ENCODE peak calls at places on chromosomes 7 and 10, in nine cellular contexts. One of them, this sample, is unnamed.

GRCh38 chr7:46257766-46258448 is 336.8 kb upstream of the IGFBP3 start:
- DNase-seq in psoas muscle: no peak
- DNase-seq in HFFc6: peak
- DNase-seq in body of pancreas: no peak
- DNase-seq in bronchial epithelial cell: peak
- DNase-seq in Calu3: peak
- DNase-seq in endothelial cell: no peak
- DNase-seq in AG04450: peak
- DNase-seq in neural crest cell: no peak
- DNase-seq in this sample: peak

GRCh38 chr7:99628471-99629465 is 12.0 kb downstream of the ZSCAN25 start:
- DNase-seq in body of pancreas: no peak
- DNase-seq in bronchial epithelial cell: no peak
- DNase-seq in neural crest cell: no peak
- DNase-seq in Calu3: no peak
- DNase-seq in endothelial cell: no peak
- DNase-seq in HFFc6: no peak
- DNase-seq in psoas muscle: no peak
- DNase-seq in AG04450: no peak
- DNase-seq in this sample: no peak

GRCh38 chr7:38224392-38224791 is 46.3 kb downstream of the STARD3NL start:
- DNase-seq in AG04450: no peak
- DNase-seq in endothelial cell: no peak
- DNase-seq in Calu3: no peak
- DNase-seq in body of pancreas: no peak
- DNase-seq in psoas muscle: no peak
- DNase-seq in neural crest cell: no peak
- DNase-seq in bronchial epithelial cell: no peak
- DNase-seq in HFFc6: no peak
- DNase-seq in this sample: peak

GRCh38 chr10:116143673-116144072 is 129.3 kb downstream of the GFRA1 start:
- DNase-seq in AG04450: no peak
- DNase-seq in endothelial cell: no peak
- DNase-seq in body of pancreas: no peak
- DNase-seq in psoas muscle: no peak
- DNase-seq in Calu3: no peak
- DNase-seq in bronchial epithelial cell: no peak
- DNase-seq in HFFc6: no peak
- DNase-seq in neural crest cell: no peak
- DNase-seq in this sample: no peak

GRCh38 chr7:28630350-28630749 is 218.0 kb downstream of the CREB5 start:
- DNase-seq in psoas muscle: no peak
- DNase-seq in bronchial epithelial cell: no peak
- DNase-seq in Calu3: no peak
- DNase-seq in endothelial cell: no peak
- DNase-seq in HFFc6: peak
- DNase-seq in AG04450: no peak
- DNase-seq in body of pancreas: no peak
- DNase-seq in neural crest cell: no peak
- DNase-seq in this sample: peak

GRCh38 chr7:151051108-151051507 is 2.8 kb downstream of the ASIC3 start:
- DNase-seq in Calu3: no peak
- DNase-seq in neural crest cell: peak
- DNase-seq in HFFc6: peak
- DNase-seq in AG04450: no peak
- DNase-seq in psoas muscle: peak
- DNase-seq in body of pancreas: peak
- DNase-seq in endothelial cell: peak
- DNase-seq in bronchial epithelial cell: peak
- DNase-seq in this sample: no peak

GRCh38 chr10:86306628-86307278 is 59.8 kb downstream of the GRID1 start:
- DNase-seq in Calu3: peak
- DNase-seq in bronchial epithelial cell: peak
- DNase-seq in body of pancreas: no peak
- DNase-seq in endothelial cell: peak
- DNase-seq in AG04450: no peak
- DNase-seq in neural crest cell: peak
- DNase-seq in psoas muscle: no peak
- DNase-seq in HFFc6: no peak
- DNase-seq in this sample: no peak

GRCh38 chr10:96406091-96406490 is 47.3 kb upstream of the OPALIN start:
- DNase-seq in psoas muscle: no peak
- DNase-seq in HFFc6: no peak
- DNase-seq in endothelial cell: no peak
- DNase-seq in AG04450: no peak
- DNase-seq in body of pancreas: no peak
- DNase-seq in Calu3: no peak
- DNase-seq in bronchial epithelial cell: no peak
- DNase-seq in neural crest cell: no peak
- DNase-seq in this sample: no peak

GRCh38 chr7:30596043-30596641 is 1.5 kb downstream of the GARS1 start:
- DNase-seq in Calu3: peak
- DNase-seq in psoas muscle: no peak
- DNase-seq in neural crest cell: no peak
- DNase-seq in endothelial cell: no peak
- DNase-seq in bronchial epithelial cell: peak
- DNase-seq in AG04450: no peak
- DNase-seq in body of pancreas: peak
- DNase-seq in HFFc6: peak
- DNase-seq in this sample: no peak

DNA sequence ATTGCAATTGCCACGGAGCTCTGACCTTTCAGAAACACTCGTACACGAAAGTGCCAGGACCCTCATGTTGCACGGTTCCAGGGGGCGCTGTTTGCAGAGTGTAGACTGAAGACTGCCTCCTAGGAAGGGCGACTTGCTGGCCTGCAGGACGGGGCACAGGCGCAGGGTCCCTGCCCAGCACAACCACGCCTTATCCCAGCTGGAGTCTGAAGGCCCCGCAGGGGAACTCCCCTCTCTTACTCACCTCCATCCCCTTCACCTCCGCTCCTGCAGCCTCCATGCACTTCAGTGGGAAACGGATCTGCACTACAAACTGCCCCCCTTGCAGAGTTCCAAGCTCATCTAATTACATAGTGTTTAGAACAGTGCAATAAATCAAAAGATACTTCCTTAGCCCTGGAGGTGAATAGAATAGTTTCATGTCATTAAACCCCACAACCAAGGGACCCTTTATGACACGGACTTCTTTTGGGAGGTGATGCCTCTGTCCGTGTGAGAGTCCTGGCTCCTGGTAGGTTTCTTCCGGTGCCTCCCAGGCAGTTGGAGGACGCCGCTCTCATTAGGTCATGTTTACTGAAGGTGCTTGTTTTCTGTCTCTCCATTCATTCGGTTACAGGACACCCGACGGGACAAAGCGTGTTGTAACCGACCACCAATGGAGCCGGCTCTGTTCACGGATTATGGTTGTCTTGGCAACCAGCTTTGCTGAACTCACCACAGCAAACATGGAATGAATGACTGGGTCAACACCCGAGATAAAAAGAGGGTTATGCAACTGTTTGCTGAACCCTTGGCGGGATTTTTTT is 262.2 kb downstream of the BAMBI start:
- DNase-seq in Calu3: peak
- DNase-seq in body of pancreas: peak
- DNase-seq in HFFc6: no peak
- DNase-seq in bronchial epithelial cell: peak
- DNase-seq in endothelial cell: peak
- DNase-seq in AG04450: no peak
- DNase-seq in psoas muscle: peak
- DNase-seq in neural crest cell: peak
- DNase-seq in this sample: peak
- TF ChIP-seq CTCF in Calu3: peak
- TF ChIP-seq CTCF in body of pancreas: peak
- TF ChIP-seq CTCF in HFFc6: peak
- TF ChIP-seq CTCF in bronchial epithelial cell: peak
- TF ChIP-seq CTCF in endothelial cell: peak
- TF ChIP-seq CTCF in AG04450: peak
- TF ChIP-seq CTCF in psoas muscle: peak
- TF ChIP-seq CTCF in neural crest cell: peak
- TF ChIP-seq CTCF in this sample: no peak

GRCh38 chr10:112471878-112472487 is 25.0 kb downstream of the VTI1A start:
- DNase-seq in Calu3: no peak
- DNase-seq in body of pancreas: no peak
- DNase-seq in endothelial cell: no peak
- DNase-seq in psoas muscle: no peak
- DNase-seq in HFFc6: peak
- DNase-seq in AG04450: peak
- DNase-seq in bronchial epithelial cell: peak
- DNase-seq in neural crest cell: no peak
- DNase-seq in this sample: peak

DNA sequence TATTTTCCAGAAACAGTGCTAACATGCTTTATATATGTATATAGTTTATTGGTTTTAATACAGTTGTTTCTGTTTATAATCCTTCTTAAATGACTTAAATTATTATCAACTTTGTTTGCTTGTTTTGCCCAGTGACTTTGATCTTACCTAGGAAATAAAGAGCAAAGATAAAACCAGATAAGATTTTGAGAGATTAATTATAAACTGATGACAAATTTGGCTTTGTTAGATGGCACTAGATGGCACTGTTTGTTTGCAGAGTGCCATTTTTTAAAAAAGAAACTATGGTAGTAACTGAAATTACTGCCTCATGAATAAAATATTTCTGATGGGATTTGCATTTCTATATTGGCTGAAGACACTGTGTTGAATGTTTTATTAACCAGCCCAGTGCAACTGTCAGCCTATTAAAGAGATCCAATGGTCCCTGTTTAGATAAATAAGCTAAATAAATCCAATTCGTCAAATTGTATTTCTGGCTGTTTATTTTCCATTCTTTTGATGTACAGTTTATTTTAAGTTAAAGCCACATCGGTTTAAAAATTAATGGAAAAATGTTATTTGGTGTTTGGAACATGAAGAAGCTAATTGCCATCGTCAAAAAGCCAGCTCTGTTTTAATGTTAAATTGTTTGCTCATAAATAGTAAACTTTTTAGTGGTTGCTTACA is 28.7 kb downstream of the VTI1A start:
- DNase-seq in AG04450: no peak
- DNase-seq in Calu3: no peak
- DNase-seq in HFFc6: peak
- DNase-seq in endothelial cell: no peak
- DNase-seq in bronchial epithelial cell: peak
- DNase-seq in neural crest cell: no peak
- DNase-seq in psoas muscle: no peak
- DNase-seq in body of pancreas: no peak
- DNase-seq in this sample: no peak
- TF ChIP-seq CTCF in AG04450: peak
- TF ChIP-seq CTCF in Calu3: no peak
- TF ChIP-seq CTCF in HFFc6: peak
- TF ChIP-seq CTCF in endothelial cell: no peak
- TF ChIP-seq CTCF in bronchial epithelial cell: peak
- TF ChIP-seq CTCF in neural crest cell: peak
- TF ChIP-seq CTCF in psoas muscle: peak
- TF ChIP-seq CTCF in body of pancreas: peak
- TF ChIP-seq CTCF in this sample: peak

GRCh38 chr7:964401-965231 is 10.1 kb upstream of the ADAP1 start:
- DNase-seq in bronchial epithelial cell: no peak
- DNase-seq in endothelial cell: no peak
- DNase-seq in AG04450: no peak
- DNase-seq in body of pancreas: peak
- DNase-seq in psoas muscle: peak
- DNase-seq in HFFc6: peak
- DNase-seq in neural crest cell: no peak
- DNase-seq in Calu3: no peak
- DNase-seq in this sample: peak
- TF ChIP-seq CTCF in bronchial epithelial cell: peak
- TF ChIP-seq CTCF in endothelial cell: no peak
- TF ChIP-seq CTCF in AG04450: peak
- TF ChIP-seq CTCF in body of pancreas: no peak
- TF ChIP-seq CTCF in psoas muscle: peak
- TF ChIP-seq CTCF in HFFc6: peak
- TF ChIP-seq CTCF in neural crest cell: peak
- TF ChIP-seq CTCF in Calu3: no peak
- TF ChIP-seq CTCF in this sample: peak

GRCh38 chr10:69406816-69407580 is 9.7 kb downstream of the TACR2 start:
- DNase-seq in bronchial epithelial cell: no peak
- DNase-seq in endothelial cell: no peak
- DNase-seq in body of pancreas: no peak
- DNase-seq in psoas muscle: no peak
- DNase-seq in neural crest cell: no peak
- DNase-seq in AG04450: no peak
- DNase-seq in HFFc6: no peak
- DNase-seq in Calu3: no peak
- DNase-seq in this sample: no peak

GRCh38 chr10:69408318-69409175 is 8.2 kb downstream of the TACR2 start:
- DNase-seq in psoas muscle: peak
- DNase-seq in bronchial epithelial cell: peak
- DNase-seq in HFFc6: peak
- DNase-seq in body of pancreas: peak
- DNase-seq in neural crest cell: peak
- DNase-seq in Calu3: peak
- DNase-seq in AG04450: peak
- DNase-seq in endothelial cell: peak
- DNase-seq in this sample: peak

GRCh38 chr10:69409176-69409495 is 7.6 kb downstream of the TACR2 start:
- DNase-seq in endothelial cell: no peak
- DNase-seq in Calu3: no peak
- DNase-seq in bronchial epithelial cell: no peak
- DNase-seq in AG04450: no peak
- DNase-seq in neural crest cell: no peak
- DNase-seq in HFFc6: no peak
- DNase-seq in psoas muscle: no peak
- DNase-seq in body of pancreas: no peak
- DNase-seq in this sample: no peak

GRCh38 chr10:69406302-69406811 is 10.4 kb downstream of the TACR2 start:
- DNase-seq in Calu3: no peak
- DNase-seq in neural crest cell: peak
- DNase-seq in bronchial epithelial cell: peak
- DNase-seq in body of pancreas: no peak
- DNase-seq in endothelial cell: no peak
- DNase-seq in psoas muscle: peak
- DNase-seq in HFFc6: no peak
- DNase-seq in AG04450: no peak
- DNase-seq in this sample: no peak

DNA sequence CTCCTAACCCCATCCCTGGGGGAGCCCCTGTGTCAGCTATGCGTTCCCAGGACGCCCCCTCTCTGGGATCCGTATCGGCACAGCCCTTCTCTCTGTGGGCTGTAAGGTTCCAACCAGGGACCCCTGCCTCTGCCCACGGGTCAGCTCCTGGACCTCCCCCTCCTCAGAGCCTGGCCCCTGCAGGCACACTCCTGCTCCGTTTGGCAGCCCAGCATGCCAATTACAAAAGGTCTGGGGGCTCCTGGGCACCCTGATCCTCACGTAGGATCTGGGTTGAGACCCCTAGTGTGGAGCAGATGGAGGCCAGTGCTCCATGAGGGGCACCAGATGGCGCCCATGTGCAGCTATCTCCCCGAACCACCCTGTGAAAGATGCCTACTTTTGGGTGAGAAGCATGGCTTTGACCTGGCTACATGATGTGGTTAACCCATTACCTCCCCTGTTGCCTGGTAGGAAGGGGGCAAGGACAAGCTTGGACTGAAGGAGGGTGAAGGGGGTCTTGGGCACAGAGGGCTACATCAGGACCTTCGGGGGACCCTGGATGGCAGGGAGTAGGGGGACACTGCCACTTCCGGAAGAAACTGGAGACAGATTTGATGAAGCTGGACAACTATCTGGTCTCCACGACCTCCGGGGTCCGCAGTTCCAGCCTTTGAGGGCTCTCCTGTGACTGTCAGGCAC is 9.0 kb downstream of the TACR2 start:
- DNase-seq in endothelial cell: no peak
- DNase-seq in body of pancreas: no peak
- DNase-seq in AG04450: no peak
- DNase-seq in Calu3: peak
- DNase-seq in psoas muscle: no peak
- DNase-seq in bronchial epithelial cell: no peak
- DNase-seq in neural crest cell: no peak
- DNase-seq in HFFc6: no peak
- DNase-seq in this sample: no peak
- TF ChIP-seq CTCF in endothelial cell: no peak
- TF ChIP-seq CTCF in body of pancreas: no peak
- TF ChIP-seq CTCF in AG04450: no peak
- TF ChIP-seq CTCF in Calu3: peak
- TF ChIP-seq CTCF in psoas muscle: peak
- TF ChIP-seq CTCF in bronchial epithelial cell: peak
- TF ChIP-seq CTCF in neural crest cell: peak
- TF ChIP-seq CTCF in HFFc6: peak
- TF ChIP-seq CTCF in this sample: peak

This sample was measured in AG09309.